ENCODE peak calls at places on chromosomes 11 and 22, in four cellular contexts. One of them, this sample, is unnamed.

GRCh38 chr11:76652989-76653673 is 17.4 kb downstream of the LRRC32 start:
- DNase-seq in IMR-90: no peak
- DNase-seq in activated T-cell treated with anti-CD3 and anti-CD28 coated beads, Interleukin-2, amount 50 U/mL, for 48 hours: no peak
- DNase-seq in fibroblast of villous mesenchyme: no peak
- DNase-seq in this sample: no peak

GRCh38 chr11:122107045-122107444 is 9.0 kb downstream of the BLID start:
- DNase-seq in IMR-90: no peak
- DNase-seq in activated T-cell treated with anti-CD3 and anti-CD28 coated beads, Interleukin-2, amount 50 U/mL, for 48 hours: no peak
- DNase-seq in fibroblast of villous mesenchyme: no peak
- DNase-seq in this sample: no peak

GRCh38 chr11:106159846-106160245 is 82.4 kb downstream of the AASDHPPT start:
- DNase-seq in IMR-90: no peak
- DNase-seq in activated T-cell treated with anti-CD3 and anti-CD28 coated beads, Interleukin-2, amount 50 U/mL, for 48 hours: no peak
- DNase-seq in fibroblast of villous mesenchyme: peak
- DNase-seq in this sample: no peak

GRCh38 chr11:10109836-10110235 is 184.2 kb downstream of the SBF2 start:
- DNase-seq in IMR-90: peak
- DNase-seq in activated T-cell treated with anti-CD3 and anti-CD28 coated beads, Interleukin-2, amount 50 U/mL, for 48 hours: no peak
- DNase-seq in fibroblast of villous mesenchyme: peak
- DNase-seq in this sample: no peak

GRCh38 chr11:78594814-78595213 is 20.1 kb upstream of the NARS2 start:
- DNase-seq in IMR-90: no peak
- DNase-seq in activated T-cell treated with anti-CD3 and anti-CD28 coated beads, Interleukin-2, amount 50 U/mL, for 48 hours: no peak
- DNase-seq in fibroblast of villous mesenchyme: no peak
- DNase-seq in this sample: no peak

GRCh38 chr11:6799402-6799801 is at the start of gene OR6A2:
- DNase-seq in IMR-90: peak
- DNase-seq in activated T-cell treated with anti-CD3 and anti-CD28 coated beads, Interleukin-2, amount 50 U/mL, for 48 hours: no peak
- DNase-seq in fibroblast of villous mesenchyme: peak
- DNase-seq in this sample: no peak

GRCh38 chr22:36277482-36278291 is 24.8 kb downstream of the APOL1 start:
- DNase-seq in IMR-90: peak
- DNase-seq in activated T-cell treated with anti-CD3 and anti-CD28 coated beads, Interleukin-2, amount 50 U/mL, for 48 hours: peak
- DNase-seq in fibroblast of villous mesenchyme: peak
- DNase-seq in this sample: no peak

GRCh38 chr11:18701614-18702216 is 3.1 kb downstream of the TMEM86A start:
- DNase-seq in IMR-90: no peak
- DNase-seq in activated T-cell treated with anti-CD3 and anti-CD28 coated beads, Interleukin-2, amount 50 U/mL, for 48 hours: no peak
- DNase-seq in fibroblast of villous mesenchyme: no peak
- DNase-seq in this sample: no peak

GRCh38 chr11:30508594-30508993 is 77.6 kb downstream of the MPPED2 start:
- DNase-seq in IMR-90: no peak
- DNase-seq in activated T-cell treated with anti-CD3 and anti-CD28 coated beads, Interleukin-2, amount 50 U/mL, for 48 hours: no peak
- DNase-seq in fibroblast of villous mesenchyme: no peak
- DNase-seq in this sample: no peak

GRCh38 chr11:122723576-122723975 is 68.1 kb downstream of the UBASH3B start:
- DNase-seq in IMR-90: peak
- DNase-seq in activated T-cell treated with anti-CD3 and anti-CD28 coated beads, Interleukin-2, amount 50 U/mL, for 48 hours: peak
- DNase-seq in fibroblast of villous mesenchyme: no peak
- DNase-seq in this sample: no peak

GRCh38 chr22:46737976-46738641 is at the start of gene CERK:
- DNase-seq in IMR-90: peak
- DNase-seq in activated T-cell treated with anti-CD3 and anti-CD28 coated beads, Interleukin-2, amount 50 U/mL, for 48 hours: peak
- DNase-seq in fibroblast of villous mesenchyme: peak
- DNase-seq in this sample: no peak

GRCh38 chr11:111528557-111528956 is 12.0 kb upstream of the LAYN start:
- DNase-seq in IMR-90: peak
- DNase-seq in activated T-cell treated with anti-CD3 and anti-CD28 coated beads, Interleukin-2, amount 50 U/mL, for 48 hours: no peak
- DNase-seq in fibroblast of villous mesenchyme: no peak
- DNase-seq in this sample: no peak

GRCh38 chr22:24703101-24703500 is 71.4 kb downstream of the PIWIL3 start:
- DNase-seq in IMR-90: peak
- DNase-seq in activated T-cell treated with anti-CD3 and anti-CD28 coated beads, Interleukin-2, amount 50 U/mL, for 48 hours: no peak
- DNase-seq in fibroblast of villous mesenchyme: peak
- DNase-seq in this sample: no peak